ENCODE peak calls at places on chromosomes 12 and 14, in four cellular contexts. L, H, V and G are unnamed samples.

GRCh38 chr12:95173392-95174251 is 43.6 kb downstream of the FGD6 start:
- DNase-seq in L (no peak), H (peak), V (no peak), G (no peak)

GRCh38 chr14:71651228-71651627 is 281.0 kb upstream of the RGS6 start:
- DNase-seq in L (no peak), H (no peak), V (no peak), G (no peak)

GRCh38 chr12:116802018-116802417 is 63.9 kb downstream of the RNFT2 start:
- DNase-seq in L (no peak), H (no peak), V (no peak), G (no peak)

GRCh38 chr14:34685819-34686428 is 28.5 kb downstream of the CFL2 start:
- DNase-seq in L (no peak), H (no peak), V (no peak), G (no peak)

GRCh38 chr12:94650143-94651056 is at the start of gene TMCC3:
- DNase-seq in L (no peak), H (no peak), V (no peak), G (peak)

GRCh38 chr12:87140257-87140656 is 884.1 kb upstream of the MGAT4C start:
- DNase-seq in L (no peak), H (no peak), V (no peak), G (no peak)

GRCh38 chr12:66941150-66941549 is 262.3 kb upstream of the GRIP1 start:
- DNase-seq in L (no peak), H (no peak), V (no peak), G (no peak)

GRCh38 chr12:26629864-26630263 is 203.1 kb downstream of the ITPR2 start:
- DNase-seq in L (no peak), H (no peak), V (no peak), G (no peak)

GRCh38 chr14:92586001-92586947 is 72.7 kb downstream of the RIN3 start:
- DNase-seq in L (no peak), H (no peak), V (peak), G (no peak)

GRCh38 chr12:93853698-93854478 is 176.7 kb downstream of the CRADD start:
- DNase-seq in L (no peak), H (no peak), V (no peak), G (no peak)

GRCh38 chr12:6112004-6112403 is 12.5 kb downstream of the VWF start:
- DNase-seq in L (no peak), H (no peak), V (no peak), G (no peak)

GRCh38 chr12:128823216-128823915 is 392 bp downstream of the SLC15A4 start:
- DNase-seq in L (peak), H (peak), V (no peak), G (peak)

GRCh38 chr12:65334534-65334933 is 56.1 kb downstream of the MSRB3 start:
- DNase-seq in L (no peak), H (no peak), V (no peak), G (no peak)

GRCh38 chr14:104211741-104212140 is 73.4 kb downstream of the KIF26A start:
- DNase-seq in L (no peak), H (no peak), V (no peak), G (no peak)

GRCh38 chr12:69966409-69966808 is 141.4 kb downstream of the MYRFL start:
- DNase-seq in L (peak), H (no peak), V (no peak), G (no peak)

GRCh38 chr14:97848351-97848980 is 1051.3 kb downstream of the VRK1 start:
- DNase-seq in L (no peak), H (no peak), V (no peak), G (no peak)

GRCh38 chr12:48997719-48998496 is 1.3 kb downstream of the DDN start:
- DNase-seq in L (no peak), H (peak), V (no peak), G (no peak)

GRCh38 chr12:74906224-74906623 is 303.4 kb downstream of the KCNC2 start:
- DNase-seq in L (peak), H (no peak), V (no peak), G (peak)

GRCh38 chr12:105626653-105627052 is 296.2 kb downstream of the C12orf75 start:
- DNase-seq in L (no peak), H (no peak), V (no peak), G (no peak)

GRCh38 chr14:36070056-36071043 is 106.2 kb downstream of the PTCSC3 start:
- DNase-seq in L (peak), H (peak), V (no peak), G (peak)

GRCh38 chr12:67534046-67534445 is 114.5 kb upstream of the DYRK2 start:
- DNase-seq in L (no peak), H (no peak), V (no peak), G (no peak)

GRCh38 chr14:29243355-29243754 is 476.8 kb downstream of the FOXG1 start:
- DNase-seq in L (no peak), H (no peak), V (no peak), G (no peak)

GRCh38 chr14:96461950-96462798 is 40.0 kb upstream of the PAPOLA start:
- DNase-seq in L (peak), H (no peak), V (no peak), G (no peak)

GRCh38 chr12:22874151-22874550 is 249.2 kb downstream of the ETNK1 start:
- DNase-seq in L (no peak), H (no peak), V (no peak), G (no peak)

GRCh38 chr12:104716183-104716571 is 241.9 kb downstream of the SLC41A2 start:
- DNase-seq in L (no peak), H (no peak), V (no peak), G (no peak)

GRCh38 chr14:44846232-44846824 is 115.4 kb downstream of the KLHL28 start:
- DNase-seq in L (peak), H (peak), V (peak), G (peak)
- TF ChIP-seq TARDBP in L (no peak), H (no peak), V (no peak), G (no peak)

DNA sequence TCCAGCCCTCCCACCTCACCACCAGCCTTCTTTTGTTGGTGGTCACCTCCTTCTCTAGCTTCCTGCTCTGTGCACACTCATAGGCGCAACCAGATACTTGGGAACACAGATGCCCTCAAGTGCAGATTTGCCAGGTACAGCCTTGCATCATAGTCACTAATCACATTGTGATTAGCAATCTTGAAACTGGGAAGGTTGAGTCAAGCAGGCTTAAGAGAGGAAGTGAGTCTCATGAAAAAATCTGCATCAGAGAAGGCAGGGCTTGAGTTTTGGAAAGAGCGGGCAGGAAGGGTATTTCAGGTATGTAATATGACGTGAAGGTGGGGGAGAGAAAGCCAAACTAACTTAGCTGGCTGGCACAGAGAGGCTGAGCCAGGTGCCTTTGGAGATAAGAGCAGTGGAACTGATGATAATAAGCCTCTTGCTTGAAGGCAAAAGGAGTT is 2.7 kb upstream of the RABGGTA start:
- DNase-seq in L (no peak), H (peak), V (peak), G (no peak)
- TF ChIP-seq TARDBP in L (no peak), H (no peak), V (no peak), G (no peak)

DNA sequence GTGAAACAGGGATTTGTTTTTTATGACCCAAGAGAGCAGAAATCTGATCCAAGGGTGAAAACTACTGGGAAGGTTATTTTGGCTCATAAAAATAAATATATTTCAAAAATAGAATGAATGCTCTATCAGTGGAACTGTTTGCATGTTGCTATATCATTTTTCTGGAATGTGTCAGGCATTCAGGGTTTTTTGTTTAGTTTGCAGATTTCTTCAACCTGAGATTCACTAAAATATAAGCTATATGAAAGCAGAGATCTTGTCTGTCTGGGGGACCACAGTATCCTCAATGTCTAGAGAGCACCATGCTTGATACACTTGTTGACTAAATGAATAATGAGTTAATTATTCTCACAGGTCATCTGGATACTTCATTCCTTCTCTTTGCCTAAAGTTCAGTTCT is 165.1 kb downstream of the NUBPL start:
- DNase-seq in L (no peak), H (no peak), V (no peak), G (no peak)
- TF ChIP-seq TARDBP in L (no peak), H (no peak), V (no peak), G (no peak)

DNA sequence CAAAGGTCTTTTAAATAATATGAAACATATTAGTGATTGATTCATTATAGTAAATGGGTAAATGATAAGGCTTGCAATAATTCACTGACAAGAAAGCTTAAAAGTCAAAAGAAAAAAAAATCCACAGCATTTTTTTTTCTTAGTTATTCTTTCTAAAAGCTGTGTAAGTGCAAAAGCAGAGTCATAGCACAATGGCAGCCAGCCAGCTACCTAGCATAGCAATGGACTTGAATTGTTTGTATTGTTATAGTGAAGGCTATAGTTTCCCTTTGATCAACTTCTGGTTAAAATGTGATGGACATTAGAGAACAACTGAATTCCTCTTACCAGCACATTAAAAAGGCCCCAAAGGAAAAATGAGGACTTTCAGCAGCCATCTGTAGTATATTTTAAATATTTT is 232.1 kb downstream of the NAV3 start:
- DNase-seq in L (peak), H (no peak), V (no peak), G (no peak)
- TF ChIP-seq TARDBP in L (no peak), H (no peak), V (no peak), G (no peak)

GRCh38 chr12:11958216-11959091 is 112.3 kb upstream of the BCL2L14 start:
- DNase-seq in L (peak), H (no peak), V (no peak), G (no peak)
- TF ChIP-seq TARDBP in L (no peak), H (no peak), V (no peak), G (no peak)

GRCh38 chr12:16526693-16527092 is 79.3 kb downstream of the LMO3 start:
- DNase-seq in L (no peak), H (no peak), V (no peak), G (no peak)

GRCh38 chr12:16530268-16530865 is 75.6 kb downstream of the LMO3 start:
- DNase-seq in L (no peak), H (no peak), V (no peak), G (no peak)

DNA sequence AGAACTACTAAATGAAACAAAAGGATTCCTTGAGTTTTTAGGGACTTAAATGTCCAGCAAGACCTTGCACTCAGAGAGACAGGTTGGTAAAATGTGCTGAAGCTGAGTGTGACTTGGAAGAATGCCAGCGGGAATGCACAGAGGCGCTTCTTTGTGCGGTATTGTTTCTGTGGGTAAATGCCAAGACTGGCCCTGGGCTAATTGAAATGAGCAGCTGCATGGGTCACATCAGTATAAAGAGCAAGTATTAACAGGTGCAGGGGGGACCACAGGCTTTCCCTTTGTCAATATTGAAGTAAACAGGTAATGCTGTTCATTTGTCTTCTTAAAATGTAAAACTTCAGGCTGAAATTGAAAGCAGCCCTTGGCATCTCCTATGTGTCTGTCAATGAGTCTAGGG is 74.3 kb downstream of the LMO3 start:
- DNase-seq in L (no peak), H (no peak), V (no peak), G (no peak)
- TF ChIP-seq TARDBP in L (no peak), H (no peak), V (no peak), G (no peak)

DNA sequence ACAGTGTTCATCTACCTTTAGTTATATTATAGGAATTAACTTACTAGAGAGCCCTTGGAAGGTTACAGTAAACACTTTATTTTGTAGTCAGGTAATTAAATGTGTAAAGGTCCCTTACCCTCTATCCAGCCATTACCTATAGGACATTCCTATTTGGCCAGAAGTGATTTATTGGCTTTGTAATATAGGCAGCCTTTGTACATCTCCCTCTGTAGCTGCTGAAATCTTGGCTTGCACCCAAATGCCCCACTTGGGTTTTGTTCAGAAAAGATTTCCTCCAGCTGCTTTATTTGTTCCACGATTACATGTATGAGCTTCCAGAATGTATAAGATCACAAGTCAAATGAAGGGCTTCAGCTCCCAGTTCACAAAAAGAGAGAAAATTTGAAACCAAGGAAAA is 103.5 kb downstream of the EFCAB11 start:
- DNase-seq in L (no peak), H (no peak), V (no peak), G (no peak)
- TF ChIP-seq TARDBP in L (no peak), H (no peak), V (no peak), G (no peak)

DNA sequence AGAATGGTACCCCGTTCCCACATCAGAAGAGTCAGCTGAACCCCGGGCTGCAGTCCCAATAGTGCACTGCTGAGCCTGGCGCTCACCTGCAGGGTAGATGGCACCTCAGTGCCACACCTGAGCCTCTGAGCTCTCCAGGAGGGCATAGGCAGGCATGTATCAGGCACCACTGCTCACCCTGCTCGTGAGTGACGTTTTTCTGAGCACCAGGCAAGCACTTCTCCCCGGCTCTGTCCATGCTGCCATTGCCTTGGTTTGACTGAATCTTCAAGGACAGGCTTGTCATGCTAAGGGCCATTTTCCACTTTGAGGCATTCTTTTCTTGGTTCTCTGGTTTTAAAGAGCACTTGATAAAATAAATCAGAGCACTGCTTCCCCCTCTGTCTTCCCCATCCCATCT is 161.6 kb upstream of the PRMT8 start:
- DNase-seq in L (no peak), H (no peak), V (no peak), G (no peak)
- TF ChIP-seq TARDBP in L (no peak), H (no peak), V (no peak), G (no peak)